ENCODE peak calls at places on chromosomes 2 and 18, in ten cellular contexts. L, B, P, M, E, I, G, R, H and Y are unnamed samples.

GRCh38 chr2:729363-729762 is 52.2 kb upstream of the TMEM18 start:
- DNase-seq in H (no peak), P (no peak), M (no peak), E (no peak), B (no peak), I (no peak), G (no peak), L (no peak), R (no peak), Y (no peak)

GRCh38 chr18:2792395-2792794 is 54.4 kb upstream of the EMILIN2 start:
- DNase-seq in M (no peak), R (no peak), H (no peak), L (no peak), G (no peak), B (no peak), I (no peak), P (no peak), E (no peak), Y (no peak)

GRCh38 chr2:3608373-3609278 is 13.7 kb downstream of the COLEC11 start:
- DNase-seq in R (peak; percentile 72), G (no peak), P (no peak), B (no peak), H (no peak), L (peak; percentile 35), I (no peak), M (no peak), E (no peak), Y (no peak)

GRCh38 chr2:228652366-228652765 is 470.9 kb upstream of the SPHKAP start:
- DNase-seq in I (no peak), R (no peak), G (peak; percentile 17), E (no peak), L (no peak), H (no peak), P (no peak), B (no peak), M (no peak), Y (no peak)

GRCh38 chr2:30686000-30686399 is 121.2 kb downstream of the CAPN13 start:
- DNase-seq in H (no peak), R (peak; percentile 73), P (no peak), I (no peak), E (no peak), G (no peak), M (peak; percentile 57), B (no peak), L (peak; percentile 85), Y (peak; percentile 38)

GRCh38 chr2:72157871-72158771 is 10.5 kb upstream of the CYP26B1 start:
- DNase-seq in B (no peak), L (no peak), G (no peak), H (no peak), E (no peak), I (no peak), R (no peak), P (no peak), M (peak; percentile 55), Y (no peak)

GRCh38 chr2:238939074-238939473 is 91.2 kb downstream of the TWIST2 start:
- DNase-seq in M (no peak), B (no peak), P (no peak), I (peak; percentile 41), H (no peak), G (no peak), R (no peak), E (no peak), L (no peak), Y (no peak)

GRCh38 chr2:11491348-11491930 is 25.5 kb upstream of the E2F6 start:
- DNase-seq in E (no peak), B (no peak), R (no peak), M (no peak), H (no peak), L (no peak), P (no peak), G (no peak), I (no peak), Y (no peak)

GRCh38 chr18:7358989-7359726 is 128.3 kb downstream of the LRRC30 start:
- DNase-seq in M (no peak), H (no peak), G (no peak), P (no peak), E (no peak), R (no peak), I (no peak), L (no peak), B (no peak), Y (no peak)

GRCh38 chr2:42567806-42568429 is 514 bp upstream of the MTA3 start:
- DNase-seq in B (no peak), L (no peak), M (peak; percentile 98), G (peak; percentile 42), P (no peak), R (peak; percentile 43), H (peak; percentile 23), E (no peak), I (no peak), Y (no peak)

GRCh38 chr2:57882895-57883515 is 163.6 kb upstream of the VRK2 start:
- DNase-seq in B (no peak), P (no peak), E (no peak), G (peak; percentile 17), R (peak; percentile 26), L (peak; percentile 60), H (no peak), I (no peak), M (no peak), Y (no peak)

GRCh38 chr18:63903981-63904570 is 3.7 kb upstream of the SERPINB10 start:
- DNase-seq in P (no peak), E (no peak), R (no peak), H (no peak), M (no peak), L (no peak), I (no peak), G (no peak), B (no peak), Y (no peak)

GRCh38 chr2:28870146-28870891 is at the start of gene TRMT61B:
- DNase-seq in L (peak; percentile 94), R (peak; percentile 98), I (peak; percentile 84), M (peak; percentile 98), G (peak; percentile 94), H (peak; percentile 94), P (peak; percentile 96), E (peak; percentile 94), B (peak; percentile 84), Y (peak; percentile 92)

GRCh38 chr2:161355985-161356384 is 47.8 kb downstream of the PSMD14 start:
- DNase-seq in L (no peak), E (no peak), G (no peak), H (no peak), I (no peak), R (no peak), P (no peak), M (no peak), B (no peak), Y (no peak)

GRCh38 chr2:201261471-201261870 is 1.1 kb downstream of the CASP8 start:
- DNase-seq in E (peak; percentile 57), G (no peak), H (no peak), R (no peak), L (no peak), M (peak; percentile 78), B (no peak), P (no peak), I (no peak), Y (no peak)

GRCh38 chr2:127536707-127537106 is 1.2 kb downstream of the MYO7B start:
- DNase-seq in M (peak; percentile 33), E (no peak), B (no peak), H (no peak), G (no peak), L (no peak), P (no peak), I (no peak), R (no peak), Y (no peak)

GRCh38 chr2:143264851-143265250 is 135.6 kb downstream of the ARHGAP15 start:
- DNase-seq in G (peak; percentile 89), P (peak; percentile 0), L (no peak), I (peak; percentile 62), R (no peak), E (no peak), H (no peak), M (no peak), B (peak; percentile 85), Y (no peak)

GRCh38 chr2:201969938-201970785 is 63.5 kb upstream of the FZD7 start:
- DNase-seq in M (no peak), R (no peak), I (no peak), P (peak; percentile 32), G (peak; percentile 84), B (no peak), E (no peak), H (no peak), L (no peak), Y (no peak)

GRCh38 chr18:21047116-21047515 is 64.5 kb downstream of the ROCK1 start:
- DNase-seq in M (no peak), G (peak; percentile 32), I (no peak), E (no peak), R (no peak), L (no peak), H (no peak), P (no peak), B (no peak), Y (no peak)

GRCh38 chr18:50644807-50645206 is 84.9 kb downstream of the MAPK4 start:
- DNase-seq in B (no peak), M (no peak), G (no peak), L (no peak), I (no peak), E (no peak), H (no peak), R (no peak), P (no peak), Y (peak; percentile 58)

GRCh38 chr2:106332054-106332453 is 136.2 kb downstream of the RGPD3 start:
- DNase-seq in R (no peak), G (no peak), H (no peak), E (no peak), L (no peak), I (no peak), B (no peak), P (no peak), M (no peak), Y (no peak)

GRCh38 chr2:188023035-188023434 is 268.6 kb upstream of the GULP1 start:
- DNase-seq in B (no peak), E (no peak), H (no peak), I (no peak), R (no peak), M (no peak), G (no peak), L (no peak), P (no peak), Y (no peak)

GRCh38 chr18:62612721-62613120 is 89.9 kb downstream of the ZCCHC2 start:
- DNase-seq in G (no peak), B (no peak), E (no peak), R (no peak), P (no peak), H (no peak), M (peak; percentile 43), L (no peak), I (no peak), Y (no peak)

GRCh38 chr2:44061876-44062275 is 66.1 kb upstream of the LRPPRC start:
- DNase-seq in L (no peak), B (no peak), G (no peak), P (no peak), E (no peak), R (no peak), I (no peak), M (no peak), H (no peak), Y (no peak)

GRCh38 chr18:26438980-26439379 is 109.4 kb downstream of the KCTD1 start:
- DNase-seq in I (no peak), R (no peak), B (no peak), G (no peak), E (no peak), H (no peak), P (no peak), L (no peak), M (peak; percentile 93), Y (no peak)

GRCh38 chr2:36587091-36587490 is 10.9 kb downstream of the FEZ2 start:
- DNase-seq in M (no peak), E (no peak), P (no peak), G (no peak), B (no peak), R (no peak), H (no peak), I (no peak), L (no peak), Y (no peak)